ENCODE peak calls at places on chromosomes 5 and 9, in four cellular contexts. T is H1, Y is K562, D is HepG2. C is an unnamed sample.
A peak's percentile ranks its signal among the peaks of the same experiment; 100 is the strongest.

GRCh38 chr5:73858786-73859185 is 232.8 kb downstream of the ARHGEF28 start:
- DNase-seq in Y (no peak), D (no peak), T (no peak), C (no peak)

GRCh38 chr5:158952951-158953350 is 146.8 kb downstream of the EBF1 start:
- DNase-seq in T (no peak), D (no peak), Y (no peak), C (no peak)

GRCh38 chr5:144187699-144188294 is 17.1 kb downstream of the KCTD16 start:
- DNase-seq in Y (no peak), T (no peak), D (peak; percentile 27), C (no peak)

GRCh38 chr9:37944671-37945481 is 40.9 kb upstream of the SLC25A51 start:
- DNase-seq in Y (no peak), T (peak; percentile 39), D (no peak), C (no peak)

GRCh38 chr9:2764371-2764770 is 47.1 kb downstream of the KCNV2 start:
- DNase-seq in T (no peak), D (no peak), Y (no peak), C (no peak)

GRCh38 chr5:52554297-52554696 is 233.4 kb upstream of the ITGA1 start:
- DNase-seq in D (no peak), T (no peak), Y (no peak), C (no peak)

GRCh38 chr5:178325311-178326053 is 92.9 kb upstream of the PHYKPL start:
- DNase-seq in Y (no peak), D (no peak), T (no peak), C (no peak)

GRCh38 chr9:89518466-89519392 is 20.8 kb upstream of the SEMA4D start:
- DNase-seq in D (no peak), T (no peak), Y (no peak), C (no peak)

GRCh38 chr9:130677252-130677651 is 12.9 kb downstream of the PRDM12 start:
- DNase-seq in D (no peak), Y (no peak), T (no peak), C (no peak)

GRCh38 chr9:130685104-130685503 is 8.5 kb upstream of the EXOSC2 start:
- DNase-seq in D (no peak), Y (no peak), T (no peak), C (no peak)

GRCh38 chr9:130682490-130683121 is 11.0 kb upstream of the EXOSC2 start:
- DNase-seq in Y (peak; percentile 74), D (peak; percentile 62), T (no peak), C (peak; percentile 69)

GRCh38 chr9:130681769-130682489 is 11.7 kb upstream of the EXOSC2 start:
- DNase-seq in Y (no peak), D (no peak), T (no peak), C (no peak)

GRCh38 chr9:130680836-130681768 is 12.5 kb upstream of the EXOSC2 start:
- DNase-seq in Y (peak; percentile 89), T (no peak), D (peak; percentile 70), C (peak; percentile 81)
- H3K4me2 ChIP-seq in Y (peak overlapping the region; percentile 81), T (peak overlapping the region; percentile 58), D (peak overlapping the region; percentile 100), C (peak overlapping the region; percentile 87)

GRCh38 chr9:125929846-125930245 is 182.7 kb downstream of the PBX3 start:
- DNase-seq in D (no peak), T (no peak), Y (no peak), C (no peak)

GRCh38 chr9:125931211-125931610 is 184.0 kb downstream of the PBX3 start:
- DNase-seq in Y (no peak), T (no peak), D (no peak), C (no peak)

GRCh38 chr9:125933056-125933455 is 185.9 kb downstream of the PBX3 start:
- DNase-seq in T (no peak), D (no peak), Y (no peak), C (no peak)

DNA sequence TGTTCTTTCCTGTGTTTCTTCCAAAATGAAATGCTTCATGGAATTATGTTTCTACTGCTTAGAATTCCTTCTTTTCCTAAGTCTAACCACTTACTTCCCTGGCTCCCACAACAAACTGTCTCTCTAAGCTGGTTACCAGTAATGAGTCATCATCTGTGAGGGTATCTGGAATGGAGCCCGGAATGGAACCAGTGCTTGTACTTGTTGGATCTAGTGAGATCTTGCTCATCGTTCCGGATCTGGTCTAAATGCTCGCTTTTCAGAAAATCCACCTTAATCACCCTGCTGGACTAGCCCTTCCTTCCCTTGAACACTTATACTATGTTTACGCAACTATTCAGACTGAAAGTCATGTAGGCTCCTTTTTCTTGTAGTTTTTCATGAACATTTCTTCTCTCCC is 184.8 kb downstream of the PBX3 start:
- DNase-seq in T (no peak), Y (no peak), D (no peak), C (peak; percentile 81)
- TF ChIP-seq ATF3 in T (no peak), Y (peak; percentile 58), D (no peak), C (no peak)

DNA sequence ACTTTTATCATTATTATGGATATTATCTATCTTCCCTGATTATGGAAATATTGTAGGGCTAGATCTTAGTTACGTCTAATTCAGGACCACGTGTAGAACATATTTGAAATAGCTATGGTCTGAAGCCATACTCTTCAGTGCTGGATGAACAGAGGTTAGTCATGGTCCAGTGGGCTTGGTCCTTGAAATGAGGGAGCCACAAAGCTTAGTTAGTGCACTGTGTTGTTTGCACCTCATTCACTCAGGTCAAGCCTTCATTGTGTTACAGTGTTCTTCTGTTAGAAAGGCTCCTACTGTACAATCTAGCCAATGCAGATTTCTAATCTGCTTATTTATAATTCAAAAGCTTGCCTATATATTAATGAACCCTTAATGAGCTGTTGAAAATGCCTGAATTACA is 164.7 kb downstream of the PBX3 start:
- DNase-seq in Y (no peak), D (no peak), T (no peak), C (no peak)
- TF ChIP-seq POLR2A in Y (no peak), D (no peak), T (no peak), C (no peak)

DNA sequence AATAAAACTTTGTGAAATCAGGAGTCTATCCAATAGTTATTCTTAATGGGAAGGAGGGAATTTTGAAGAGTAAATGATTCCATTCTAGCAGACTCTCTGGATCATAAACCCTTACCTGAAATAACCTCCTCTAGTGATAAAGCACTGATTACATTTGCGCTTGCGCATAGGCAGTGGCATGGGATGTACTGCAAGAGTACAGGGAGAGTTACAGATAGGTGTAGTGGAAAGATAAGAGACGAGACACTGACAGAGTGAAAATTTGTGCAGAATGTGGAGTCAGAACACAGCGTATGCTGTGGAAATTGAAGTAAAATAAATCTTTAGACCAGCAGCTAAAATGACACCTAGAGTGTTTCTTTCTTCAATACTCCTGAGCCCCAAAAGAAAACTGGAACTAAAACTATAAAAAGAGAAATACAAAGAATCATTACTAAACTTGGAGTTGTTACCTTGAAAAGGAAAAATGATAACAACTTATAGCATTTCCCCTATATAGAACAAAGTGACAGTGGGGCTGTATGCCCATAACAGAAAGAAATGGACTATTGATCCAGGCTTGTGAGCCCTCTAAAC is 1471.1 kb upstream of the NUDT12 start:
- DNase-seq in T (no peak), Y (no peak), D (no peak), C (no peak)
- H3K4me2 ChIP-seq in T (no peak overlapping the region), Y (peak overlapping the region; percentile 14), D (no peak overlapping the region), C (no peak overlapping the region)

DNA sequence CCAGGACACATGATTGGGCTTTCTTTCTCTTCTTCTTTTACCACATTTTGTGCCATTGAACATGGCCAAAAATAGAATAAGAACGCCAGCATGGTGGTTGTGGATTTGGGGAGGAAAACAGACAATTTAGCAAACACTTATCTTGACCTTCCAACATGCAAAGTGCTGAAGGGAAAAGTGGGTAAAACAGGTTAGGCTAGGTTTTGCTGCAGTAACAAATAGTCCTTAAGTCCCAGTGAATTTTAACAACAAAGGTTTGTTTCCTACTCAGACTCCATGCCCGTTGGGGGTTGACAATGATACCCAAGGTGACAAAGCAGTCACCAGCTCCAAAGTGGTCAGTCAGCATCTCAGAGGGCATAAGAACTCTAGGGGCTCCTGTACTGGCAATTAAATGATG is 43.2 kb upstream of the STC2 start:
- DNase-seq in T (no peak), D (no peak), Y (no peak), C (no peak)
- TF ChIP-seq ATF3 in T (no peak), D (no peak), Y (no peak), C (no peak)

DNA sequence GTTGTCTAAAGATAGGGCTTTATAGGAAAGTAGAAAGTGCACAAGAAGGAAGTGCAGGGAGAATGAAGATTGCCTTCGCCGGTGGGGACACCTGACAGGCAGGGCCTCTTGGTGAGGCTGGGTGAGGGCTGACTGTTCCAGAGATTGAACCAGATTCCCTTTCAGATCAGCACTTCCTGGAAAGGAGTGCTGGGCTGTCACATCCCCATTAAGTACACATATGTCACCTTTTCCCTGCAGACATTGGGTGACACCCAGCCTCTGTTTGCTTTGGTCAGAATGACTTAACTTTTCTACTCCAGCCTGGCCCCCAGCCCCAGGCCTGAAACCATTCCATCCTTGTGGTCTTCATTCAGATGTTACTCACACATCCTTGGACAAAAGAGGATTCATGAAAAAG is 7.4 kb upstream of the SHROOM1 start:
- DNase-seq in T (no peak), Y (no peak), D (peak; percentile 86), C (no peak)
- TF ChIP-seq POLR2A in T (no peak), Y (no peak), D (no peak), C (no peak)

GRCh38 chr9:136985027-136985602 is 2.3 kb downstream of the LCNL1 start:
- DNase-seq in Y (no peak), D (no peak), T (no peak), C (no peak)
- H3K4me2 ChIP-seq in Y (no peak overlapping the region), D (no peak overlapping the region), T (peak overlapping the region; percentile 69), C (no peak overlapping the region)

DNA sequence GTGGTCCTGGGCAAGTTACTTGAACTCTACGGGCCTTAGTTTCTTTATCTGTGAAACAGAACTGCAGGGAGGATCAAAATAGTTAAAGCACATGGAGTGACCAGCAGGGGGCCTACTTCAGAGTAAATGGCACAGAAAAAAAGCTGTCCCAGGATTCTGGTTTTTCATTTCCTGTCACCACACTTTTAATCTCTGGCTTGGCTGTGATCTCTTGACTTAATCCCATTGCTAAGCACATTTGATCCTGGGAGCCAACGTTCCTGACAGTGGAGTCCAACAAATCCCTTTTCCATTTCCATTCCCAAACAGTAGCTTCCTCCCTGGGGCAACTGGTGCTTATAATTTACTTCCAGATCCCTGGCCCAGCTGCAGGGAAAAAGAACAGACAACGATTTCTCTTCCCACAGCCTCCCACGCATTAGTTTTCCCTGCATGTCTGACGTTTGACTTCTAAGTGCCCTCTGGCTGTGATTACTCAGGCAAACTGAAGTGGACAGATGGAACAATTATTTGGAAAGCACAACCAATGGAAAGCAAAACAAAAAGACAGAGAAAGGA is 136.5 kb upstream of the STK32A start:
- DNase-seq in D (peak; percentile 33), Y (no peak), T (no peak), C (peak; percentile 42)
- TF ChIP-seq ATF3 in D (no peak), Y (no peak), T (no peak), C (no peak)

DNA sequence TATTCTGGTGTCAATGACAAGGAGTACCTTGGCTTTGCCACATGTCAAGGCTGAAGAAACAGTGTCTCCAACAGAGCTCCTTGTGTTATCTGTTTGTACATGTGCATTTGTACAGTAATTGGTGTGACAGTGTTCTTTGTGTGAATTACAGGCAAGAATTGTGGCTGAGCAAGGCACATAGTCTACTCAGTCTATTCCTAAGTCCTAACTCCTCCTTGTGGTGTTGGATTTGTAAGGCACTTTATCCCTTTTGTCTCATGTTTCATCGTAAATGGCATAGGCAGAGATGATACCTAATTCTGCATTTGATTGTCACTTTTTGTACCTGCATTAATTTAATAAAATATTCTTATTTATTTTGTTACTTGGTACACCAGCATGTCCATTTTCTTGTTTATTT is 19.8 kb downstream of the CD274 start:
- DNase-seq in T (no peak), D (no peak), Y (no peak), C (no peak)
- TF ChIP-seq POLR2A in T (no peak), D (no peak), Y (no peak), C (no peak)